ENCODE peak calls at places on chromosomes 12 and 14, in four cellular contexts. O is GM13977, X is smooth muscle cell of the brain vasculature, Q is amniotic stem cell. W is an unnamed sample.

GRCh38 chr14:71533396-71533795 is 398.8 kb upstream of the RGS6 start:
- DNase-seq in X (no peak), O (no peak), Q (no peak), W (no peak)

GRCh38 chr14:69528930-69529329 is 44.4 kb downstream of the PLEKHD1 start:
- DNase-seq in Q (no peak), O (no peak), X (no peak), W (no peak)

GRCh38 chr14:102966256-102966655 is 43.8 kb downstream of the AMN start:
- DNase-seq in X (no peak), Q (no peak), O (no peak), W (no peak)

GRCh38 chr14:94303111-94303510 is 10.0 kb upstream of the SERPINA10 start:
- DNase-seq in Q (no peak), O (no peak), X (no peak), W (no peak)

GRCh38 chr14:34359423-34360120 is 102.5 kb downstream of the SPTSSA start:
- DNase-seq in X (no peak), O (no peak), Q (no peak), W (no peak)

GRCh38 chr14:96160030-96160912 is 44.4 kb upstream of the BDKRB2 start:
- DNase-seq in O (no peak), X (no peak), Q (no peak), W (no peak)

GRCh38 chr12:43029971-43030370 is 440.4 kb upstream of the PRICKLE1 start:
- DNase-seq in O (no peak), Q (no peak), X (no peak), W (no peak)

GRCh38 chr12:52672321-52672933 is 7.8 kb downstream of the KRT1 start:
- DNase-seq in Q (no peak), X (no peak), O (no peak), W (peak)

GRCh38 chr12:124543591-124544310 is 23.7 kb downstream of the NCOR2 start:
- DNase-seq in Q (no peak), O (no peak), X (no peak), W (no peak)

GRCh38 chr12:81759215-81759991 is at the start of gene PPFIA2:
- DNase-seq in X (no peak), Q (no peak), O (no peak), W (peak)

GRCh38 chr14:65849558-65849957 is 437.0 kb downstream of the FUT8 start:
- DNase-seq in Q (no peak), O (no peak), X (no peak), W (no peak)

GRCh38 chr14:40115583-40115982 is 683.4 kb upstream of the FBXO33 start:
- DNase-seq in Q (no peak), X (no peak), O (no peak), W (no peak)

GRCh38 chr12:124404162-124404561 is 109.3 kb downstream of the RFLNA start:
- DNase-seq in Q (no peak), X (no peak), O (no peak), W (peak)

GRCh38 chr12:65885312-65885711 is 61.0 kb downstream of the HMGA2 start:
- DNase-seq in O (no peak), Q (no peak), X (no peak), W (no peak)

GRCh38 chr12:130711751-130712150 is 4.3 kb downstream of the RIMBP2 start:
- DNase-seq in X (no peak), Q (no peak), O (no peak), W (no peak)

GRCh38 chr12:118145113-118145797 is 9.3 kb downstream of the PEBP1 start:
- DNase-seq in X (no peak), Q (no peak), O (peak), W (no peak)

GRCh38 chr12:56001446-56002100 is 4.5 kb downstream of the SUOX start:
- DNase-seq in O (no peak), Q (no peak), X (no peak), W (no peak)

GRCh38 chr12:110816248-110816647 is 30.5 kb upstream of the CCDC63 start:
- DNase-seq in Q (no peak), X (no peak), O (no peak), W (peak)

GRCh38 chr12:40393031-40393430 is 168.2 kb downstream of the LRRK2 start:
- DNase-seq in X (no peak), O (no peak), Q (no peak), W (no peak)

GRCh38 chr12:68733661-68734071 is 12.3 kb upstream of the SLC35E3 start:
- DNase-seq in O (no peak), X (no peak), Q (peak), W (peak)

GRCh38 chr14:21070610-21071224 is 613 bp downstream of the ARHGEF40 start:
- DNase-seq in Q (no peak), X (peak), O (peak), W (peak)

GRCh38 chr12:16555630-16556029 is 50.3 kb downstream of the LMO3 start:
- DNase-seq in X (no peak), O (no peak), Q (no peak), W (peak)

GRCh38 chr14:69354383-69355154 is 43.5 kb downstream of the ERH start:
- DNase-seq in O (peak), X (no peak), Q (no peak), W (no peak)

GRCh38 chr12:117188121-117188665 is 2.1 kb downstream of the FBXO21 start:
- DNase-seq in Q (no peak), X (no peak), O (no peak), W (no peak)

GRCh38 chr12:1853716-1854115 is 33.4 kb downstream of the LRTM2 start:
- DNase-seq in Q (no peak), X (no peak), O (no peak), W (no peak)

GRCh38 chr14:22084393-22085281 is 411.0 kb upstream of the OR4E1 start:
- DNase-seq in X (peak), O (peak), Q (peak), W (peak)

GRCh38 chr14:59772252-59772651 is 98.3 kb downstream of the RTN1 start:
- DNase-seq in O (no peak), X (no peak), Q (no peak), W (no peak)

GRCh38 chr14:29007990-29008389 is 241.4 kb downstream of the FOXG1 start:
- DNase-seq in Q (no peak), X (no peak), O (no peak), W (no peak)

GRCh38 chr14:99537399-99537798 is 56.2 kb downstream of the CCNK start:
- DNase-seq in X (no peak), O (no peak), Q (peak), W (peak)

GRCh38 chr14:90447720-90448497 is 51.1 kb downstream of the CALM1 start:
- DNase-seq in Q (no peak), X (no peak), O (no peak), W (no peak)

GRCh38 chr14:79856357-79856756 is 354.9 kb downstream of the DIO2 start:
- DNase-seq in Q (no peak), X (no peak), O (no peak), W (no peak)